ENCODE peak calls at places on chromosomes 3 and 15, in four cellular contexts. V is WTC11, Y is HepG2, R is K562. N is an unnamed sample.

GRCh38 chr3:49869525-49870126 is at the start of gene CAMKV:
- DNase-seq in V (peak), Y (no peak), R (peak), N (peak)

GRCh38 chr3:45612918-45613602 is 18.5 kb downstream of the LIMD1 start:
- DNase-seq in V (no peak), Y (no peak), R (no peak), N (no peak)

GRCh38 chr15:71052356-71052755 is 62.9 kb upstream of the THSD4 start:
- DNase-seq in V (no peak), Y (no peak), R (no peak), N (no peak)

GRCh38 chr3:184082034-184082433 is 14.8 kb upstream of the HTR3E start:
- DNase-seq in V (no peak), Y (no peak), R (no peak), N (no peak)

GRCh38 chr3:127692501-127693335 is 20.0 kb downstream of the ABTB1 start:
- DNase-seq in V (no peak), Y (no peak), R (no peak), N (no peak)

GRCh38 chr15:43625086-43625485 is 6.5 kb upstream of the STRC start:
- DNase-seq in V (no peak), Y (no peak), R (no peak), N (no peak)

GRCh38 chr3:159881828-159882309 is 106.8 kb upstream of the IL12A start:
- DNase-seq in V (peak), Y (no peak), R (no peak), N (peak)

GRCh38 chr3:184002469-184002868 is 15.2 kb downstream of the ABCC5 start:
- DNase-seq in V (no peak), Y (no peak), R (no peak), N (no peak)

GRCh38 chr3:178966299-178967183 is 105.1 kb downstream of the ZMAT3 start:
- DNase-seq in V (no peak), Y (peak), R (peak), N (no peak)

GRCh38 chr15:79051941-79052731 is 38.4 kb downstream of the RASGRF1 start:
- DNase-seq in V (no peak), Y (no peak), R (no peak), N (no peak)

GRCh38 chr3:185822221-185822956 is 2.5 kb downstream of the IGF2BP2 start:
- DNase-seq in V (no peak), Y (peak), R (peak), N (no peak)

GRCh38 chr15:86615816-86616215 is 536.1 kb downstream of the AGBL1 start:
- DNase-seq in V (no peak), Y (no peak), R (no peak), N (no peak)

GRCh38 chr3:152104847-152105415 is 163.8 kb upstream of the MBNL1 start:
- DNase-seq in V (no peak), Y (no peak), R (no peak), N (no peak)

GRCh38 chr3:152105446-152105845 is 163.3 kb upstream of the MBNL1 start:
- DNase-seq in V (no peak), Y (peak), R (peak), N (no peak)

GRCh38 chr3:152113992-152114651 is 154.6 kb upstream of the MBNL1 start:
- DNase-seq in V (no peak), Y (no peak), R (no peak), N (no peak)

GRCh38 chr3:152113413-152113812 is 155.3 kb upstream of the MBNL1 start:
- DNase-seq in V (no peak), Y (no peak), R (no peak), N (no peak)

GRCh38 chr3:152109038-152109437 is 159.7 kb upstream of the MBNL1 start:
- DNase-seq in V (no peak), Y (no peak), R (peak), N (no peak)
- TF ChIP-seq ELF4 in V (no peak), Y (no peak), R (no peak), N (no peak)

DNA sequence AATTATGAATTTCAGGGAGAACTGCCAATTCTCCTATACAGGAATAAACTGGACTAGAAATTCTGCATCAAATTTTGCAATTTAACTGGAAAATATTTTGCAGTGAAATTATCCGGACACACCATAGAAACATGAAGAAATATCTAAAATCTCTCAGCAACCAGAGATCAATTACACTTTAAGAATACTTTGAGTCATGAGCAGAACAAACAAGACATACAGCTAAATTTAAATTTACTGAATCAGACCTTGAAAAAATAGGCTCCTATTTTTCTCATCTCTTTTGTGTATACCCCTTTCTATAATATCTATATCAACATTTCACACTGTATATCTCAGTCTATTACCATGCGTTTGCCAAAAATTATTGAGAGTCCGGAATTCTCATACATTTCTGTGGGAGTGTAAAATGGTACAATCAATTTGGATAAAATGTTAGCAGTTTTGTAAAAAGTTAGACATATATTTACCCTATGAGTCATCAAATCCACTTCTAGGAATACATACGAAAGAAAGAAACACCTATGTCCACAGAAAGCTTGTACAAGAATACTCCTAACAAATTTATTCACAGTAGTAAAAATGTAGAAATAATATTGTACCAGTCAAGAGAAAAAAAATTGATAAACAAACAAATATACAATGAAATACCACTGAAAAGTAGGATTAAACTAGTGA is 593.1 kb upstream of the NECTIN3 start:
- DNase-seq in V (no peak), Y (no peak), R (no peak), N (no peak)
- TF ChIP-seq ELF4 in V (no peak), Y (no peak), R (no peak), N (no peak)

GRCh38 chr3:34882764-34883163 is 756.6 kb upstream of the ARPP21 start:
- DNase-seq in V (no peak), Y (no peak), R (no peak), N (no peak)
- TF ChIP-seq ELF4 in V (no peak), Y (no peak), R (no peak), N (no peak)

GRCh38 chr3:71928215-71928614 is 143.3 kb upstream of the PROK2 start:
- DNase-seq in V (no peak), Y (no peak), R (no peak), N (no peak)

GRCh38 chr3:71926690-71927089 is 141.7 kb upstream of the PROK2 start:
- DNase-seq in V (peak), Y (no peak), R (no peak), N (no peak)

GRCh38 chr3:71927505-71928066 is 142.6 kb upstream of the PROK2 start:
- DNase-seq in V (no peak), Y (no peak), R (no peak), N (no peak)

GRCh38 chr3:71931930-71932329 is 147.0 kb upstream of the PROK2 start:
- DNase-seq in V (no peak), Y (no peak), R (no peak), N (no peak)

GRCh38 chr3:71930056-71930991 is 145.4 kb upstream of the PROK2 start:
- DNase-seq in V (peak), Y (peak), R (peak), N (peak)
- TF ChIP-seq ELF4 in V (no peak), Y (no peak), R (no peak), N (no peak)

DNA sequence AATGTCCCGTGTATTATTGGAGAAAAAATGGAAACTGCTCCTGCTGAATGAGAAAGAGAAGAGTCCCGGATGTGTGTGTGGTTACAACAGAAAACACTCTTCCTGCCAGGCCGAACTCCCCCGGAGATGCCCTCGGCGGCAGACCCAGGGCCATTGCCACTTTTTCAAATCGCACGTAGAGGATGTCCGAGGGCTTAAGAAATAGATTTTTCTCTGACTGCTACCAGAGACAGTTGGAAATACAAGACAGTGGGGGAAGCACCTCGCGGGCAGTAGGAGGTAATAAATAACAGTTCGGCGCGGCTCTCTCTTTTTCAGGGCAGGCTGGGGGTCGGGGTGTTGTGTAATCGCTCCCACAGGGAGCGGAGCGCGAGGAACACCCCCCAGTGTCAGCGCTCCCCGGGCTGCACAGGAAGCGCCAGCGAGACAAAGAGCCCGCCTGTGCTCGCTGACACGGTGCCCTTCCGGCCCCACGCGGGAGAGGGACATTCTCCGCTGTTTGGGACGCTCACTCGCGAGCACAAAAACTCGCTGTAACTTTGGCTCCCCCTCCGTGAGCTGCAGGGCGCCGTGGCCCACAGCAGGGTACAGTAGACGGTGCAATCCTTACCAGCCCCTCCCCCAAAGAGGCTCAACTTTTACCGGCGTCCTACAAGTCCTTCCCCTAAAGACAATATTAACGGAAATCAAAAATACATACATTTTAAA is 1.1 kb downstream of the VGLL4 start:
- DNase-seq in V (no peak), Y (peak), R (peak), N (peak)
- TF ChIP-seq ELF4 in V (no peak), Y (peak), R (no peak), N (no peak)

GRCh38 chr15:55791576-55792400 is 48.8 kb upstream of the PRTG start:
- DNase-seq in V (no peak), Y (no peak), R (no peak), N (no peak)

GRCh38 chr15:55786341-55786740 is 43.4 kb upstream of the PRTG start:
- DNase-seq in V (no peak), Y (peak), R (no peak), N (no peak)

GRCh38 chr15:55784284-55784683 is 41.3 kb upstream of the PRTG start:
- DNase-seq in V (no peak), Y (no peak), R (peak), N (no peak)

GRCh38 chr15:55795031-55795430 is 52.1 kb upstream of the PRTG start:
- DNase-seq in V (no peak), Y (no peak), R (no peak), N (no peak)

GRCh38 chr15:55789066-55789660 is 46.2 kb upstream of the PRTG start:
- DNase-seq in V (peak), Y (no peak), R (peak), N (peak)
- TF ChIP-seq ELF4 in V (no peak), Y (no peak), R (no peak), N (no peak)

GRCh38 chr15:24269923-24270322 is 405.7 kb upstream of the NPAP1 start:
- DNase-seq in V (no peak), Y (no peak), R (no peak), N (no peak)

GRCh38 chr15:24269166-24269571 is 406.4 kb upstream of the NPAP1 start:
- DNase-seq in V (no peak), Y (no peak), R (no peak), N (no peak)
- TF ChIP-seq ELF4 in V (no peak), Y (no peak), R (no peak), N (no peak)

GRCh38 chr15:59296181-59296617 is 76.5 kb downstream of the MYO1E start:
- DNase-seq in V (no peak), Y (no peak), R (no peak), N (no peak)
- TF ChIP-seq ELF4 in V (no peak), Y (no peak), R (no peak), N (no peak)

GRCh38 chr3:16061491-16061890 is 113.0 kb upstream of the GALNT15 start:
- DNase-seq in V (no peak), Y (no peak), R (no peak), N (no peak)
- TF ChIP-seq ELF4 in V (no peak), Y (no peak), R (no peak), N (no peak)